ENCODE peak calls at places on chromosome 19, in four cellular contexts. W is CD4-positive, alpha-beta T cell; K is AG09309; Y is NT2/D1. H is an unnamed sample.
A peak's percentile ranks its signal among the peaks of the same experiment; 100 is the strongest.

GRCh38 chr19:41537789-41538188 is 38.2 kb upstream of the CEACAM21 start:
- DNase-seq in W (no peak), K (no peak), Y (no peak), H (peak; percentile 69)

GRCh38 chr19:8145969-8146368 is 3.4 kb downstream of the FBN3 start:
- DNase-seq in W (no peak), K (no peak), Y (no peak), H (no peak)

GRCh38 chr19:32870154-32870573 is 597 bp upstream of the SLC7A9 start:
- DNase-seq in W (no peak), K (no peak), Y (no peak), H (no peak)

GRCh38 chr19:54473071-54473941 is at the start of gene CDC42EP5:
- DNase-seq in W (no peak), K (peak; percentile 72), Y (no peak), H (no peak)

GRCh38 chr19:20640545-20640944 is 20.8 kb downstream of the ZNF626 start:
- DNase-seq in W (no peak), K (no peak), Y (no peak), H (no peak)

GRCh38 chr19:49831592-49831991 is 13.5 kb downstream of the MED25 start:
- DNase-seq in W (no peak), K (no peak), Y (no peak), H (peak; percentile 75)

GRCh38 chr19:54325194-54325621 is 12.2 kb upstream of the LILRA5 start:
- DNase-seq in W (peak; percentile 31), K (no peak), Y (peak; percentile 25), H (peak; percentile 58)

GRCh38 chr19:6532244-6532999 is 1.6 kb downstream of the TNFSF9 start:
- DNase-seq in W (no peak), K (no peak), Y (no peak), H (peak; percentile 96)

GRCh38 chr19:6278740-6279619 is 795 bp downstream of the MLLT1 start:
- DNase-seq in W (no peak), K (no peak), Y (no peak), H (no peak)

GRCh38 chr19:45403781-45404556 is 900 bp downstream of the PPP1R13L start:
- DNase-seq in W (peak; percentile 28), K (no peak), Y (no peak), H (no peak)